ENCODE peak calls at places on chromosomes 3 and 15, in nine cellular contexts. One of them, this sample, is unnamed.

GRCh38 chr15:77853910-77854309 is 221.2 kb upstream of the LINGO1 start:
- DNase-seq in foreskin keratinocyte: no peak
- DNase-seq in AG09319: no peak
- DNase-seq in mesothelial cell of epicardium: no peak
- DNase-seq in BE2C: no peak
- DNase-seq in Caco-2: no peak
- DNase-seq in prostate gland: no peak
- DNase-seq in Calu3: no peak
- DNase-seq in choroid plexus epithelial cell: no peak
- DNase-seq in this sample: no peak

GRCh38 chr15:39936681-39937080 is 2.8 kb downstream of the EIF2AK4 start:
- DNase-seq in AG09319: no peak
- DNase-seq in Calu3: no peak
- DNase-seq in prostate gland: no peak
- DNase-seq in mesothelial cell of epicardium: no peak
- DNase-seq in choroid plexus epithelial cell: peak; percentile 49
- DNase-seq in BE2C: no peak
- DNase-seq in Caco-2: no peak
- DNase-seq in foreskin keratinocyte: no peak
- DNase-seq in this sample: no peak

GRCh38 chr15:69127226-69127625 is 33.2 kb upstream of the GLCE start:
- DNase-seq in Caco-2: no peak
- DNase-seq in AG09319: no peak
- DNase-seq in prostate gland: no peak
- DNase-seq in choroid plexus epithelial cell: peak; percentile 71
- DNase-seq in Calu3: no peak
- DNase-seq in foreskin keratinocyte: no peak
- DNase-seq in BE2C: no peak
- DNase-seq in mesothelial cell of epicardium: no peak
- DNase-seq in this sample: no peak

GRCh38 chr3:49421890-49422378 is 339 bp downstream of the AMT start:
- DNase-seq in foreskin keratinocyte: no peak
- DNase-seq in Caco-2: no peak
- DNase-seq in AG09319: no peak
- DNase-seq in mesothelial cell of epicardium: no peak
- DNase-seq in prostate gland: no peak
- DNase-seq in BE2C: no peak
- DNase-seq in Calu3: peak; percentile 10
- DNase-seq in choroid plexus epithelial cell: no peak
- DNase-seq in this sample: no peak

GRCh38 chr15:25891108-25891507 is 28.0 kb upstream of the ATP10A start:
- DNase-seq in BE2C: no peak
- DNase-seq in mesothelial cell of epicardium: no peak
- DNase-seq in prostate gland: no peak
- DNase-seq in Caco-2: no peak
- DNase-seq in AG09319: no peak
- DNase-seq in Calu3: no peak
- DNase-seq in choroid plexus epithelial cell: no peak
- DNase-seq in foreskin keratinocyte: no peak
- DNase-seq in this sample: no peak

GRCh38 chr15:40291088-40291574 is 8.3 kb upstream of the ANKRD63 start:
- DNase-seq in Caco-2: peak; percentile 74
- DNase-seq in mesothelial cell of epicardium: peak; percentile 75
- DNase-seq in choroid plexus epithelial cell: peak; percentile 62
- DNase-seq in AG09319: no peak
- DNase-seq in BE2C: peak; percentile 75
- DNase-seq in Calu3: no peak
- DNase-seq in prostate gland: peak; percentile 25
- DNase-seq in foreskin keratinocyte: no peak
- DNase-seq in this sample: peak; percentile 77

GRCh38 chr3:56917740-56918568 is 116.2 kb upstream of the ARHGEF3 start:
- DNase-seq in mesothelial cell of epicardium: no peak
- DNase-seq in Calu3: no peak
- DNase-seq in choroid plexus epithelial cell: no peak
- DNase-seq in prostate gland: no peak
- DNase-seq in AG09319: no peak
- DNase-seq in Caco-2: no peak
- DNase-seq in BE2C: no peak
- DNase-seq in foreskin keratinocyte: no peak
- DNase-seq in this sample: no peak

GRCh38 chr3:54374214-54374855 is 252.0 kb downstream of the CACNA2D3 start:
- DNase-seq in Calu3: peak; percentile 52
- DNase-seq in BE2C: peak; percentile 31
- DNase-seq in choroid plexus epithelial cell: no peak
- DNase-seq in AG09319: no peak
- DNase-seq in prostate gland: peak; percentile 16
- DNase-seq in mesothelial cell of epicardium: no peak
- DNase-seq in Caco-2: no peak
- DNase-seq in foreskin keratinocyte: no peak
- DNase-seq in this sample: no peak

GRCh38 chr15:76863693-76864092 is 41.4 kb downstream of the SCAPER start:
- DNase-seq in mesothelial cell of epicardium: no peak
- DNase-seq in choroid plexus epithelial cell: no peak
- DNase-seq in AG09319: no peak
- DNase-seq in prostate gland: no peak
- DNase-seq in Calu3: no peak
- DNase-seq in foreskin keratinocyte: no peak
- DNase-seq in BE2C: no peak
- DNase-seq in Caco-2: no peak
- DNase-seq in this sample: no peak

GRCh38 chr3:193783166-193783896 is 190.3 kb downstream of the OPA1 start:
- DNase-seq in mesothelial cell of epicardium: no peak
- DNase-seq in prostate gland: no peak
- DNase-seq in AG09319: no peak
- DNase-seq in choroid plexus epithelial cell: peak; percentile 44
- DNase-seq in Calu3: peak; percentile 13
- DNase-seq in BE2C: no peak
- DNase-seq in Caco-2: no peak
- DNase-seq in foreskin keratinocyte: peak; percentile 49
- DNase-seq in this sample: no peak

GRCh38 chr15:76310470-76311070 is 699 bp downstream of the ETFA start:
- DNase-seq in prostate gland: no peak
- DNase-seq in choroid plexus epithelial cell: peak; percentile 18
- DNase-seq in mesothelial cell of epicardium: peak; percentile 48
- DNase-seq in BE2C: peak; percentile 28
- DNase-seq in Calu3: no peak
- DNase-seq in AG09319: no peak
- DNase-seq in Caco-2: no peak
- DNase-seq in foreskin keratinocyte: no peak
- DNase-seq in this sample: peak; percentile 34

GRCh38 chr15:66631616-66632263 is 65.9 kb upstream of the LCTL start:
- DNase-seq in Calu3: no peak
- DNase-seq in prostate gland: no peak
- DNase-seq in choroid plexus epithelial cell: no peak
- DNase-seq in Caco-2: no peak
- DNase-seq in AG09319: no peak
- DNase-seq in mesothelial cell of epicardium: no peak
- DNase-seq in foreskin keratinocyte: no peak
- DNase-seq in BE2C: peak; percentile 98
- DNase-seq in this sample: no peak

GRCh38 chr3:114294940-114295480 is 1.2 kb downstream of the TIGIT start:
- DNase-seq in AG09319: no peak
- DNase-seq in Calu3: no peak
- DNase-seq in choroid plexus epithelial cell: no peak
- DNase-seq in BE2C: no peak
- DNase-seq in foreskin keratinocyte: no peak
- DNase-seq in Caco-2: no peak
- DNase-seq in mesothelial cell of epicardium: no peak
- DNase-seq in prostate gland: no peak
- DNase-seq in this sample: no peak

DNA sequence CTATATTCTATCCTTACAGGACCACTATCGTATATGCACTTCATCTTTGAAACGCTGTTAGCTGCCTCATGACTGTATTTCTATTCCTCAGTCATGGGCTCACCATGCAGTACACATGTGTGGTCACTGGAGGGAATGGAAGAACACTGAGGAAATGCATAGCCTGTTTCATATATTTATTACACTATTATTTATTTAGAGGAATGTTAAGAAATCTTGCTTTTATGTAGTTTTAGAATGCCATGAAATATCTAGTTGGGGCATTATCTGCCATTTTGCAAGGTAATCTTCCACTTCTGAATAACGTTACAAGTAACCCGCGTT is 155.7 kb downstream of the IGF1R start:
- DNase-seq in BE2C: no peak
- DNase-seq in Calu3: no peak
- DNase-seq in foreskin keratinocyte: no peak
- DNase-seq in prostate gland: no peak
- DNase-seq in Caco-2: no peak
- DNase-seq in choroid plexus epithelial cell: peak; percentile 44
- DNase-seq in mesothelial cell of epicardium: no peak
- DNase-seq in AG09319: no peak
- DNase-seq in this sample: no peak
- TF ChIP-seq CTCF in BE2C: peak; percentile 39
- TF ChIP-seq CTCF in Calu3: no peak
- TF ChIP-seq CTCF in foreskin keratinocyte: no peak
- TF ChIP-seq CTCF in prostate gland: no peak
- TF ChIP-seq CTCF in Caco-2: no peak
- TF ChIP-seq CTCF in choroid plexus epithelial cell: peak; percentile 48
- TF ChIP-seq CTCF in mesothelial cell of epicardium: no peak
- TF ChIP-seq CTCF in AG09319: no peak
- TF ChIP-seq CTCF in this sample: no peak

GRCh38 chr3:129016725-129017530 is 15.8 kb downstream of the EFCC1 start:
- DNase-seq in prostate gland: no peak
- DNase-seq in AG09319: no peak
- DNase-seq in choroid plexus epithelial cell: no peak
- DNase-seq in mesothelial cell of epicardium: no peak
- DNase-seq in BE2C: no peak
- DNase-seq in foreskin keratinocyte: no peak
- DNase-seq in Calu3: no peak
- DNase-seq in Caco-2: no peak
- DNase-seq in this sample: no peak

GRCh38 chr3:129014793-129015345 is 13.8 kb downstream of the EFCC1 start:
- DNase-seq in Caco-2: no peak
- DNase-seq in foreskin keratinocyte: no peak
- DNase-seq in mesothelial cell of epicardium: no peak
- DNase-seq in prostate gland: no peak
- DNase-seq in Calu3: no peak
- DNase-seq in AG09319: no peak
- DNase-seq in choroid plexus epithelial cell: no peak
- DNase-seq in BE2C: no peak
- DNase-seq in this sample: no peak

GRCh38 chr3:129017531-129017899 is 16.4 kb downstream of the EFCC1 start:
- DNase-seq in mesothelial cell of epicardium: no peak
- DNase-seq in foreskin keratinocyte: no peak
- DNase-seq in AG09319: no peak
- DNase-seq in Caco-2: no peak
- DNase-seq in choroid plexus epithelial cell: no peak
- DNase-seq in BE2C: no peak
- DNase-seq in prostate gland: no peak
- DNase-seq in Calu3: no peak
- DNase-seq in this sample: no peak

GRCh38 chr3:129015388-129016105 is 14.4 kb downstream of the EFCC1 start:
- DNase-seq in mesothelial cell of epicardium: no peak
- DNase-seq in foreskin keratinocyte: no peak
- DNase-seq in BE2C: no peak
- DNase-seq in Calu3: no peak
- DNase-seq in prostate gland: no peak
- DNase-seq in AG09319: no peak
- DNase-seq in Caco-2: no peak
- DNase-seq in choroid plexus epithelial cell: peak; percentile 20
- DNase-seq in this sample: no peak

DNA sequence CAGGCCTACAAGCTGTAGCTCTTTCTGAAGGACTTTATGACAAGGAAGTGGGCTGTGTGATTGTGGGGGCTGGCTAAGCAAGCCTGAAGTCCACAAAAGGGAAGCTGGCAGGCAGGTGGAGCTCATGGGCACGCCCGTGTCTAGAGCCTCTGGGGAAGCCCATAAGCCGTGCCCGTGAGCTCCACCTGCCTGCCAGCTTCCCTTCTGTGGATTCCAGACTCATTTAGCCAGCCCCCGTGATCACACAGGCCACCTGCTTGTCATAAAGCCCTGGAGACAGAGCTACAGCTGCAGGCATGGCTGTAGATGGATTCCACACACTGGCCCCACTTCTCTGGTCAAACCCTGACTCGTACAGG is 15.2 kb downstream of the EFCC1 start:
- DNase-seq in foreskin keratinocyte: no peak
- DNase-seq in Calu3: peak; percentile 79
- DNase-seq in BE2C: peak; percentile 52
- DNase-seq in prostate gland: peak; percentile 29
- DNase-seq in mesothelial cell of epicardium: no peak
- DNase-seq in Caco-2: no peak
- DNase-seq in AG09319: no peak
- DNase-seq in choroid plexus epithelial cell: no peak
- DNase-seq in this sample: no peak
- TF ChIP-seq CTCF in foreskin keratinocyte: peak; percentile 52
- TF ChIP-seq CTCF in Calu3: peak; percentile 12
- TF ChIP-seq CTCF in BE2C: no peak
- TF ChIP-seq CTCF in prostate gland: no peak
- TF ChIP-seq CTCF in mesothelial cell of epicardium: no peak
- TF ChIP-seq CTCF in Caco-2: no peak
- TF ChIP-seq CTCF in AG09319: no peak
- TF ChIP-seq CTCF in choroid plexus epithelial cell: no peak
- TF ChIP-seq CTCF in this sample: no peak

GRCh38 chr3:126995926-126996512 is 13.1 kb downstream of the PLXNA1 start:
- DNase-seq in BE2C: no peak
- DNase-seq in Caco-2: no peak
- DNase-seq in Calu3: no peak
- DNase-seq in foreskin keratinocyte: no peak
- DNase-seq in mesothelial cell of epicardium: no peak
- DNase-seq in prostate gland: no peak
- DNase-seq in choroid plexus epithelial cell: no peak
- DNase-seq in AG09319: no peak
- DNase-seq in this sample: no peak
- TF ChIP-seq CTCF in BE2C: peak; percentile 40
- TF ChIP-seq CTCF in Caco-2: no peak
- TF ChIP-seq CTCF in Calu3: no peak
- TF ChIP-seq CTCF in foreskin keratinocyte: peak; percentile 31
- TF ChIP-seq CTCF in mesothelial cell of epicardium: no peak
- TF ChIP-seq CTCF in prostate gland: no peak
- TF ChIP-seq CTCF in choroid plexus epithelial cell: peak; percentile 39
- TF ChIP-seq CTCF in AG09319: no peak
- TF ChIP-seq CTCF in this sample: no peak

DNA sequence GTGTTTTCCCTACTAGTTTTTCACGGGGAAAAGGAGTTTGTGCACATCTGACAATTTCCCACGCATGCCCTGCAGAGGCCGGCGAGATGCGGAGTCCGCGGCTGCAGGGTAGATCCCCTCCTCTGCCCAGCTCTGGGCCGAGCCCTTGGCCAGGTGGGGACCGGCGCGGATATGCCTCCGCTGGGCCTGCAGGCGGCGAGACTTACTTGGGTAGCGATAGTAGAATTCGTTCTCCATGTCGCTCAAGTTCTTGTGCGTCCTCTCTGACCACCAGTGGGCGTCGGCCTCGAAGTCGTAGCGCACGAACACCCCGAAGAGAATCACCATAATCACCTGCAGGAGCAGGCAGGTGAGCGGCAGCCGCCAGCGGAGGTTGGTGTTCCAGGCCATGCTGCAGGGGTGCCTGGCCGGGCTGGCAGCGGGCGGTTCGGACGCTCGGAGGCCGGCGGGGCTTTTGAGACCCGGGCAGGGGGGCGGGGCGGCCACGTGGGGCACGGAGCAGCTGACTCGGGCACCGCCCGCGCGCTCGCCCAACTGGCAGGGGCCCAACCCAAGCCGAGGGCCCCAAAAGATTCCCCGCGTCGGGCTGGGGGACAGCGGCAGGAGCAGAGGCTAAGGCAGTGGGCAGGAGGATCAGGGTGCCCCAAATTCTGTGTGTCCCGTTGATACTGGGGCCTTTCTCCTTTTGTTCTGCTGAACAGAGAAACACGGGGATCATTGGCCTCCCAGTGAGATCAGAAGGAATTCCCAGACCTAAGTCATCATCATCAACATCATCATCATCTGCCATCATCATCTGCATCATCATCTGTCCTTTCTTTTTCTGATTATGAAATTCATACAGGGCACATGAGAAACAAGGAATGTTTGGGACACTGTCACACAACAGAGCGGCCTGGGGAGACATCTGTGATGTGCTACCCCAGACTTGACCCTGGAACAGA is at the start of gene RHCG:
- DNase-seq in mesothelial cell of epicardium: peak; percentile 57
- DNase-seq in AG09319: no peak
- DNase-seq in BE2C: peak; percentile 70
- DNase-seq in Calu3: peak; percentile 83
- DNase-seq in foreskin keratinocyte: no peak
- DNase-seq in choroid plexus epithelial cell: peak; percentile 61
- DNase-seq in prostate gland: no peak
- DNase-seq in Caco-2: peak; percentile 85
- DNase-seq in this sample: peak; percentile 59
- TF ChIP-seq CTCF in mesothelial cell of epicardium: peak; percentile 39
- TF ChIP-seq CTCF in AG09319: peak; percentile 19
- TF ChIP-seq CTCF in BE2C: peak; percentile 67
- TF ChIP-seq CTCF in Calu3: peak; percentile 71
- TF ChIP-seq CTCF in foreskin keratinocyte: peak; percentile 72
- TF ChIP-seq CTCF in choroid plexus epithelial cell: peak; percentile 64
- TF ChIP-seq CTCF in prostate gland: no peak
- TF ChIP-seq CTCF in Caco-2: peak; percentile 85
- TF ChIP-seq CTCF in this sample: peak; percentile 43

This sample was measured in glutamatergic neuron.